ENCODE peak calls at places on chromosomes 3 and 15, in four cellular contexts. U is H9, L is H1, J is mesendoderm. K is an unnamed sample.
A peak's percentile ranks its signal among the peaks of the same experiment; 100 is the strongest.

GRCh38 chr3:175664911-175665310 is 805.8 kb downstream of the NAALADL2 start:
- DNase-seq in L (no peak), U (no peak), J (peak; percentile 28), K (no peak)

GRCh38 chr3:46947981-46948791 is 28.4 kb downstream of the CCDC12 start:
- DNase-seq in L (no peak), J (peak; percentile 88), U (no peak), K (peak; percentile 52)

GRCh38 chr3:197408177-197408957 is 110.0 kb upstream of the DLG1 start:
- DNase-seq in J (no peak), U (no peak), L (no peak), K (peak; percentile 41)

GRCh38 chr3:152826476-152826875 is 8.5 kb upstream of the P2RY1 start:
- DNase-seq in U (no peak), J (no peak), L (no peak), K (no peak)

GRCh38 chr15:70154440-70155347 is 57.0 kb upstream of the TLE3 start:
- DNase-seq in J (peak; percentile 80), L (no peak), U (peak; percentile 38), K (peak; percentile 46)

GRCh38 chr15:39786444-39787056 is 3.9 kb upstream of the FSIP1 start:
- DNase-seq in J (peak; percentile 83), L (no peak), U (no peak), K (peak; percentile 75)

GRCh38 chr3:186277268-186277909 is 84.6 kb downstream of the DGKG start:
- DNase-seq in L (no peak), J (peak; percentile 62), U (peak; percentile 51), K (peak; percentile 75)

GRCh38 chr3:149270180-149270579 is 48.6 kb upstream of the CP start:
- DNase-seq in J (no peak), L (no peak), U (no peak), K (peak; percentile 30)

GRCh38 chr15:87365221-87365620 is 891.3 kb downstream of the NTRK3 start:
- DNase-seq in J (peak; percentile 82), L (no peak), U (no peak), K (peak; percentile 69)

GRCh38 chr15:87368511-87368910 is 888.0 kb downstream of the NTRK3 start:
- DNase-seq in U (no peak), L (no peak), J (peak; percentile 2), K (peak; percentile 7)

GRCh38 chr15:87369269-87369668 is 887.3 kb downstream of the NTRK3 start:
- DNase-seq in J (peak; percentile 81), L (no peak), U (no peak), K (peak; percentile 93)
- H3K56ac ChIP-seq in J (no peak overlapping the region), L (no peak overlapping the region), U (no peak overlapping the region), K (no peak overlapping the region)

GRCh38 chr3:27289769-27290413 is 79.3 kb downstream of the NEK10 start:
- DNase-seq in L (no peak), U (no peak), J (no peak), K (peak; percentile 56)
- H3K27ac ChIP-seq in L (no peak overlapping the region), U (no peak overlapping the region), J (no peak overlapping the region), K (peak overlapping the region; percentile 37)

GRCh38 chr3:10184250-10184649 is 19.5 kb downstream of the IRAK2 start:
- DNase-seq in J (no peak), U (no peak), L (no peak), K (no peak)
- H3K56ac ChIP-seq in J (no peak overlapping the region), U (no peak overlapping the region), L (no peak overlapping the region), K (no peak overlapping the region)

GRCh38 chr15:56207711-56208110 is 36.0 kb downstream of the RFX7 start:
- DNase-seq in J (no peak), L (no peak), U (no peak), K (no peak)

GRCh38 chr15:56208185-56208584 is 35.5 kb downstream of the RFX7 start:
- DNase-seq in J (no peak), L (no peak), U (no peak), K (no peak)

GRCh38 chr15:56207092-56207491 is 36.6 kb downstream of the RFX7 start:
- DNase-seq in J (no peak), L (no peak), U (no peak), K (no peak)

GRCh38 chr15:56202737-56203136 is 40.9 kb downstream of the RFX7 start:
- DNase-seq in U (no peak), J (no peak), L (no peak), K (no peak)

DNA sequence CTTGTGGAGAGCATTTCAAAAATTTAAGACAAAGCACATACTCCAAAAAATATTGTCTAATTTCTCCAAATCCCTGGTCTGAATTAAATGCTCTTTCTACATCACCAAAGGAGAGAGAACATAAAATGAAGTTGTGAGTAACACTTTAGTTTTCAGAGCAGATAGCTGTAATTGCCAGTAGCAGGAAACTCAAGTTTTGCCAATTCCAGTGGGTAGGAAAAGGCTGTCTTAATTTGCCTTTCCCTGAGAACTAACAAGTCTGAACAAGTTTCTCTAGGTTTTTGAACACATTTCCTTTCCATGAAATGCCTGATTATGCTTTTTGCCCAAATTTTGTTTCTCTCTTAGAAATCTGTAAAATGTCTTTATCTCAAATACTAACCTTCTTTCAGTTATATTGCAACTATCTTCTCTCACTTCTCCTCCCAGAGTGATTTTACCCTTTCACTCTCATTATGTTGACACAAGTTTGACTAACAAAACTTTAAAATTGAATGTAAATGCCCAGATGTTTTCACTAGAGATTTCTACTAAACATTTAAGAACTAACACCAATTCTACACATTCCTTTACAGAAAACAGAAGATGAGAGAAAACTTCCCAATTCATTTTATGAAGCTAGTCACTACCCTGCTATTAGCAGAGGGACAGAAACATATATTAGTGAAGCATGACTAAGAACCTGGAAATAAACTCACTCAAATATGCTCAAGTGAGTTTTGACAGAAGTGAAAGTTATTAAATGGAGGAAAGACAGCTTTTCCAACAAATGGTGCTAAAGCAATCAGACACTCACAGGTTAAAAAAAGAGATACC is 38.4 kb downstream of the RFX7 start:
- DNase-seq in U (no peak), J (no peak), L (no peak), K (peak; percentile 31)
- H3K27ac ChIP-seq in U (no peak overlapping the region), J (no peak overlapping the region), L (no peak overlapping the region), K (peak overlapping the region; percentile 25)

DNA sequence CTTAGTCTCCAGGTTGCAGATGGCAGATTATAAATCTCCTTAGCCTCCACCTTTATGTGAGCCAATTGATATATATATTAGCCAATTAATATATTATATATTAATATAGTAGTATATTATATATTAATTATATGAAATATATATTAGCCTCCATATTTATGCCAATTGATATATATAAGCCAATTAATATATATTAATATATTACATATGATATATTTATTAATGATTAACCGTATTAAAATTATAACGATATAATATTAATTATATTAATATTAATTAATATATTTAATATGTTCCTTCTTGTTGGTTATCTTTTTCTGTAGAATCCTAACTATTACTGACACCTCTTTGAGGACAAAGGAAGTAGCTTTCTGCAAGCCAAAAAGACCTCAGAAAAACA is 972.5 kb downstream of the GBE1 start:
- DNase-seq in L (no peak), J (no peak), U (no peak), K (no peak)
- H3K56ac ChIP-seq in L (no peak overlapping the region), J (no peak overlapping the region), U (no peak overlapping the region), K (no peak overlapping the region)